ENCODE peak calls at places on chromosomes 12 and 14, in six cellular contexts. N is adrenal gland; Y is Karpas-422; W is CD4-positive, CD25-positive, alpha-beta regulatory T cell; V is CD8-positive, alpha-beta T cell; U is tibial artery. J is an unnamed sample.
A peak's percentile ranks its signal among the peaks of the same experiment; 100 is the strongest.

GRCh38 chr14:88864198-88864597 is 39.7 kb downstream of the TTC8 start:
- DNase-seq in V (no peak), U (no peak), N (no peak), W (no peak), Y (no peak), J (peak; percentile 6)

GRCh38 chr14:92040431-92041040 is 677 bp upstream of the TRIP11 start:
- DNase-seq in N (no peak), V (no peak), U (no peak), Y (peak; percentile 95), W (peak; percentile 61), J (peak; percentile 66)

GRCh38 chr12:46459111-46459510 is 86.5 kb upstream of the SLC38A2 start:
- DNase-seq in W (peak; percentile 49), V (no peak), U (no peak), N (no peak), Y (no peak), J (peak; percentile 27)

GRCh38 chr12:4269279-4269991 is 4.1 kb upstream of the CCND2 start:
- DNase-seq in N (peak; percentile 91), W (peak; percentile 95), Y (peak; percentile 85), U (peak; percentile 82), V (peak; percentile 89), J (peak; percentile 80)

GRCh38 chr12:98352218-98352811 is 163.1 kb upstream of the TMPO start:
- DNase-seq in W (no peak), U (no peak), Y (no peak), V (no peak), N (no peak), J (no peak)

GRCh38 chr12:75341873-75342272 is 7.4 kb downstream of the GLIPR1L1 start:
- DNase-seq in V (no peak), U (no peak), N (no peak), W (no peak), Y (no peak), J (no peak)

GRCh38 chr12:64006211-64006610 is 161.7 kb downstream of the SRGAP1 start:
- DNase-seq in N (no peak), V (no peak), U (no peak), Y (no peak), W (no peak), J (no peak)

GRCh38 chr12:57624441-57625220 is 8.4 kb downstream of the B4GALNT1 start:
- DNase-seq in V (no peak), U (no peak), N (peak; percentile 7), Y (no peak), W (no peak), J (no peak)

GRCh38 chr14:28242895-28243294 is 523.7 kb upstream of the FOXG1 start:
- DNase-seq in V (no peak), U (no peak), N (no peak), W (no peak), Y (no peak), J (no peak)

GRCh38 chr14:63938198-63939005 is 85.6 kb downstream of the SYNE2 start:
- DNase-seq in U (no peak), W (peak; percentile 84), Y (no peak), N (peak; percentile 20), V (no peak), J (peak; percentile 20)

GRCh38 chr14:22641851-22642250 is 2.3 kb downstream of the OR6J1 start:
- DNase-seq in N (no peak), U (no peak), W (no peak), V (no peak), Y (no peak), J (peak; percentile 95)

GRCh38 chr12:31207799-31208465 is 118.0 kb downstream of the SINHCAF start:
- DNase-seq in V (no peak), Y (no peak), N (no peak), W (no peak), U (no peak), J (no peak)

GRCh38 chr12:109951136-109951535 is 45.0 kb downstream of the GIT2 start:
- DNase-seq in U (no peak), V (no peak), W (no peak), N (no peak), Y (no peak), J (no peak)

GRCh38 chr14:35985504-35986218 is 159.5 kb downstream of the BRMS1L start:
- DNase-seq in V (no peak), U (no peak), N (no peak), Y (peak; percentile 94), W (no peak), J (no peak)

GRCh38 chr12:57012600-57013465 is 3.5 kb downstream of the TAC3 start:
- DNase-seq in U (no peak), W (no peak), N (no peak), V (no peak), Y (no peak), J (no peak)

GRCh38 chr12:64293654-64294364 is 71.7 kb upstream of the KICS2 start:
- DNase-seq in Y (no peak), W (no peak), U (no peak), N (no peak), V (no peak), J (no peak)

GRCh38 chr12:83361486-83361885 is 674.8 kb downstream of the TMTC2 start:
- DNase-seq in W (no peak), U (no peak), Y (no peak), V (no peak), N (no peak), J (no peak)

GRCh38 chr12:68953536-68953935 is 20.6 kb upstream of the CPM start:
- DNase-seq in Y (no peak), N (no peak), U (no peak), W (no peak), V (no peak), J (no peak)

GRCh38 chr14:39267592-39268112 is 33.9 kb downstream of the MIA2 start:
- DNase-seq in V (no peak), U (no peak), Y (peak; percentile 80), W (peak; percentile 60), N (no peak), J (peak; percentile 43)

GRCh38 chr12:34203866-34204620 is 181.7 kb downstream of the ALG10 start:
- DNase-seq in W (no peak), V (no peak), U (no peak), Y (no peak), N (no peak), J (no peak)

GRCh38 chr12:106732890-106733289 is 41.6 kb upstream of the RIC8B start:
- DNase-seq in W (no peak), N (no peak), U (no peak), Y (no peak), V (no peak), J (no peak)

GRCh38 chr14:103516426-103517171 is 6.0 kb downstream of the CKB start:
- DNase-seq in W (no peak), Y (no peak), N (no peak), U (no peak), V (no peak), J (no peak)

GRCh38 chr12:108193922-108194321 is 64.8 kb downstream of the WSCD2 start:
- DNase-seq in U (no peak), V (no peak), W (peak; percentile 26), Y (peak; percentile 74), N (peak; percentile 20), J (peak; percentile 22)

GRCh38 chr14:68365228-68365627 is 427.6 kb downstream of the ZFP36L1 start:
- DNase-seq in U (no peak), W (no peak), N (no peak), Y (no peak), V (no peak), J (no peak)

GRCh38 chr14:53715390-53715730 is 241.3 kb downstream of the BMP4 start:
- DNase-seq in W (no peak), Y (no peak), N (no peak), V (no peak), U (peak; percentile 21), J (peak; percentile 82)

GRCh38 chr14:74346341-74346740 is 1.9 kb upstream of the VRTN start:
- DNase-seq in W (no peak), U (no peak), Y (no peak), V (no peak), N (no peak), J (no peak)

DNA sequence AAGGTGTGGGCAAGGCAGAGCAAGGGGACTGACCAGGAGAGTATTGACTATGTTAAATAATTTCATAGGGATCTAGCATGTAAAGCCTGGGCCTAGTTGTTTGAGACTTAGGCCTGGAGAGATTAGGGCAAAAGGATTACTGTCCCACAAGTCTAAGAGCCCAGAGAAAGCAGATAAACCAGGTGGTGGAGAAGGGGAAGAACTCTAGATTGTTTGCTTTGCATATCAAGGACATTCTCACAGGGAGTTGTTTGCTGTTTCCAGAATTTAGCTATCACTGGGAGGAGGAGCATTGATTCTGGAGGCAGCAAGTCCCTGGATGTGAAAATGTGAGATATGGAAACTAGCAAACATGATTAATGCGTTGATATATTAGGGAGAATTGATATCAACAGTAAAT is 1666.9 kb upstream of the FLRT2 start:
- DNase-seq in Y (no peak), N (no peak), V (no peak), U (no peak), W (no peak), J (no peak)
- H3K4me3 ChIP-seq in Y (no peak overlapping the region), N (no peak overlapping the region), V (no peak overlapping the region), U (no peak overlapping the region), W (no peak overlapping the region), J (no peak overlapping the region)

DNA sequence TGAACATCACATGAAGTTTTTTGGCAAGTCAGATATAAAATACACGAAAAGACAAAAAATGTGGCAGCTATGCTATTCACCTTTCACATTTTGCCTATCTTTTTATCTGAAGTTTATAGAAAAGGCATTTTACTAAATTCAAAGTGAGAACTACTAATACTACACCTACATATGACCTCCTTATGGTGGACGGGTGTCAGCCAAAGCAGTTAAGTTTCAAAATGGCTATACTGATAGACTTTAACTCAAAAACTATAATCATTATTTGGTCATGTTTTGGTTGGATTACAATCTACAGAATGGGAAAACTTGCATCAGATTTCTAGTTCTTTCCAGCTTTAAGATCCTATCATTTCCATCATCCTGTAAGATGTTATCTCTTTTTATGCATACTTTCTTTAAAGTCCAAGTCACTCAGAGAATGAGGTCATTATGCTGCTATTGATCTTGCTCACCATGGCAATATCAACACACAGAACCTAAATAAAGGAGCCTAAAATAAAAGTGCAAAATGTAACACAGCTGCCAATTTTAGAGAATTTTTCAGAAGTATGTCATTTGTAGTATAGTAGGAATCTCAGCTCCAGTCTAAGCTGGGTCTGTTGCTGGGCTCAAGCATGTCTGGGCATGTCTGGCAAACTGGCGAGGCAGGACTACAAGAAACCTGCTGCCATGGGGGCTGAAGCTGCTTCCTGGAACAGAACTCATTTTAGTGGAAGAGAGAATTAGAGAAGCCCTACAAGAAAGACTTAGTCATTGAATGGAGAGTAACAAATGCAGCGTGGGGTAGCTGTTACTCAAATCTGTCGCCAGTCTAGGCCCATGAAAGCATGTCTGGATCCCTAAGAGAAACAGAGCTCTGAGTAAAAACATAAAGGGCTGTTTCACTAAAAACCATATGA is 7.6 kb upstream of the AEBP2 start:
- DNase-seq in W (peak; percentile 91), U (no peak), Y (no peak), N (peak; percentile 4), V (no peak), J (no peak)
- H3K27ac ChIP-seq in W (no peak overlapping the region), U (peak overlapping the region; percentile 64), Y (no peak overlapping the region), N (no peak overlapping the region), V (no peak overlapping the region), J (no peak overlapping the region)

GRCh38 chr14:105025429-105025828 is 4.5 kb upstream of the CDCA4 start:
- DNase-seq in Y (no peak), V (no peak), W (no peak), U (no peak), N (no peak), J (no peak)
- H3K4me3 ChIP-seq in Y (no peak overlapping the region), V (no peak overlapping the region), W (peak overlapping the region; percentile 66), U (no peak overlapping the region), N (no peak overlapping the region), J (no peak overlapping the region)

DNA sequence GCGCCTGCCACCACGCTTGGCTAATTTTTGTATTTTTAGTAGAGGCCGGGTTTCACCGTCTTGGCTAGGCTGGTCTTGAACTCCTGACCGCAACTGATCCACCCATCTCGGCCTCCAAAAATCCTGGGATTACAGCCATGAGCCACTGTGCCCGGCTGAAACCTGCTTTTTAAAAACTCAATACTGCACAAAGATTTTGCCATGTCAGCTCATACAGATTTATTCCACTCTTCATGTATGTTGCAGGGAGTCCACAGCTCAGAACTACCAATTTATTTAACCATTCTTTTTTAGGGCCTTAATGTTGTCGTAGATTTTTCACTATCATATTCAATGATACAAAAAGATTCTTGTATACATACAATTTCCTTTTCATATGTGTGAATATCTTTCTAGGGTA is 20.0 kb downstream of the ZCCHC8 start:
- DNase-seq in V (no peak), W (no peak), N (no peak), U (no peak), Y (no peak), J (no peak)
- H3K27ac ChIP-seq in V (no peak overlapping the region), W (no peak overlapping the region), N (no peak overlapping the region), U (no peak overlapping the region), Y (no peak overlapping the region), J (no peak overlapping the region)